ENCODE peak calls at places on chromosomes 6 and 20, in six cellular contexts. Z is foreskin keratinocyte, E is Caco-2, U is heart left ventricle, S is PC-9, O is A549. X is an unnamed sample.

GRCh38 chr20:25269833-25270170 is 21.9 kb downstream of the PYGB start:
- DNase-seq in Z (no peak), U (peak; percentile 17), S (no peak), O (no peak), E (peak; percentile 21), X (peak; percentile 49)

GRCh38 chr6:6682225-6682624 is 93.7 kb downstream of the LY86 start:
- DNase-seq in Z (no peak), S (no peak), O (no peak), E (no peak), U (no peak), X (no peak)

GRCh38 chr20:10131612-10132345 is 86.9 kb upstream of the SNAP25 start:
- DNase-seq in O (peak; percentile 78), U (peak; percentile 87), Z (peak; percentile 23), E (no peak), S (peak; percentile 15), X (peak; percentile 75)

GRCh38 chr6:166306378-166307081 is 1.7 kb downstream of the PRR18 start:
- DNase-seq in U (no peak), E (no peak), O (no peak), Z (no peak), S (no peak), X (no peak)

GRCh38 chr20:9319687-9320384 is 194.6 kb upstream of the LAMP5 start:
- DNase-seq in U (no peak), E (no peak), Z (no peak), O (no peak), S (no peak), X (no peak)

GRCh38 chr6:130846507-130846906 is 19.3 kb downstream of the SMLR1 start:
- DNase-seq in E (no peak), O (no peak), Z (no peak), U (no peak), S (no peak), X (no peak)

GRCh38 chr6:89566930-89567634 is 71.5 kb downstream of the LYRM2 start:
- DNase-seq in E (no peak), U (no peak), Z (no peak), S (no peak), O (no peak), X (no peak)

GRCh38 chr6:50850223-50850751 is 31.6 kb downstream of the TFAP2B start:
- DNase-seq in S (no peak), E (no peak), O (no peak), U (no peak), Z (peak; percentile 74), X (peak; percentile 88)

GRCh38 chr20:17654649-17655285 is 27.3 kb downstream of the RRBP1 start:
- DNase-seq in O (peak; percentile 37), U (peak; percentile 23), S (peak; percentile 7), Z (no peak), E (no peak), X (no peak)

GRCh38 chr6:157034433-157035230 is 257.5 kb downstream of the ARID1B start:
- DNase-seq in S (no peak), U (no peak), O (peak; percentile 55), Z (peak; percentile 54), E (no peak), X (no peak)

GRCh38 chr20:53622247-53623114 is 28.8 kb upstream of the ZNF217 start:
- DNase-seq in O (peak; percentile 43), S (no peak), U (no peak), Z (no peak), E (no peak), X (no peak)

GRCh38 chr6:47633141-47633540 is 65.2 kb upstream of the ADGRF4 start:
- DNase-seq in Z (peak; percentile 45), S (no peak), E (no peak), O (peak; percentile 21), U (no peak), X (no peak)

GRCh38 chr20:63745961-63746765 is 6.6 kb downstream of the SLC2A4RG start:
- DNase-seq in Z (no peak), U (peak; percentile 19), O (no peak), S (no peak), E (peak; percentile 56), X (peak; percentile 70)

GRCh38 chr6:30687659-30688431 is 1.4 kb upstream of the PPP1R18 start:
- DNase-seq in U (peak; percentile 63), Z (no peak), E (no peak), O (no peak), S (peak; percentile 38), X (peak; percentile 83)

GRCh38 chr20:47558295-47558694 is 56.6 kb downstream of the NCOA3 start:
- DNase-seq in U (no peak), E (no peak), O (no peak), Z (no peak), S (no peak), X (no peak)

DNA sequence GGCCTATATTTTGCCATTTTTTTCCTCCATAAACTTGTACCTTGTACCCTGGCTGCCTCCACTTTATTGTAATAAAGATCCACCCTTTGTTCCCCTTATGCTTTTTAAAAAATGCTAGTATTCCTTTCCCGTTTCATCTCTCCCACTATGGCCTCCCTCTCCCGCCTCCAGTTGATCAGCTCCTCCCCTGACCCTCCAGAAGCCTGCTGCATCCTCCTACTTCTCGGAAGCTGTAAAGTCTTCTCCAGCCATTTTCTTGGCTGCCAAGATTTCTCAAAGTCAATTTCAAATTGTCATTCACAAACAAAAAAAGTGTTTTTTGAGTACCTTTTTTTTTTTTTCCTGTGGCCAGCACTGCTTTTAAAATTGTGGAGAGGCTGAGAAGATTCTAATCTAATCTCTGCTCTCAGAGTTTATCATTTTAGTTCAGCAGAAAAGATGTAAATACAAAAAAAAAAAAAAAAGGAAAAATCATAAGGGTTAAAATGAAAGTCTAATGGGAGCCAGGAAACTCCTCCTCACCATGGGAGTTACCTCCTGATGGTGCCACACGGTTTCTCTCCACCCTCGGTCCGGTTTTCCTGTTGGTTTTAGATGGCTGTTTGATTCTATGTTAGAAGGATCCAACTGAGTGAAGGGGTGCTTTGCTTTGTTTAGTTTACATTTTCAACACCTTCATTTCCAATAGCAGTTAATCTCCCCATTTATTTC is 103.0 kb upstream of the KCNK16 start:
- DNase-seq in E (no peak), O (no peak), Z (no peak), U (no peak), S (no peak), X (no peak)
- H3K4me1 ChIP-seq in E (no peaks in the 10 kb centered on the region), O (no peaks in the 10 kb centered on the region), Z (peaks cover 15% of the 10 kb centered on the region), U (no peaks in the 10 kb centered on the region), S (no peaks in the 10 kb centered on the region), X (no peaks in the 10 kb centered on the region)

GRCh38 chr20:57648878-57649616 is 28.8 kb upstream of the ZBP1 start:
- DNase-seq in O (no peak), S (no peak), Z (no peak), E (peak; percentile 26), U (no peak), X (peak; percentile 12)

GRCh38 chr20:57647933-57648785 is 27.9 kb upstream of the ZBP1 start:
- DNase-seq in Z (no peak), U (no peak), E (peak; percentile 29), S (no peak), O (no peak), X (peak; percentile 43)

GRCh38 chr20:57650266-57650665 is 30.0 kb upstream of the ZBP1 start:
- DNase-seq in U (no peak), Z (no peak), S (no peak), E (peak; percentile 36), O (no peak), X (peak; percentile 33)

GRCh38 chr20:57649617-57650015 is 29.4 kb upstream of the ZBP1 start:
- DNase-seq in O (no peak), S (no peak), U (no peak), E (peak; percentile 32), Z (no peak), X (peak; percentile 40)

GRCh38 chr20:57647006-57647932 is 27.0 kb upstream of the ZBP1 start:
- DNase-seq in E (peak; percentile 37), O (no peak), S (no peak), U (no peak), Z (no peak), X (peak; percentile 56)
- H3K4me1 ChIP-seq in E (no peaks in the 10 kb centered on the region), O (no peaks in the 10 kb centered on the region), S (no peaks in the 10 kb centered on the region), U (no peaks in the 10 kb centered on the region), Z (no peaks in the 10 kb centered on the region), X (no peaks in the 10 kb centered on the region)

GRCh38 chr6:45927421-45928234 is 88.0 kb downstream of the CLIC5 start:
- DNase-seq in Z (no peak), U (no peak), O (no peak), S (no peak), E (no peak), X (no peak)

GRCh38 chr6:45928721-45929305 is 86.8 kb downstream of the CLIC5 start:
- DNase-seq in S (no peak), E (no peak), Z (no peak), O (no peak), U (no peak), X (no peak)

GRCh38 chr6:45930419-45931059 is 85.1 kb downstream of the CLIC5 start:
- DNase-seq in E (peak; percentile 69), S (peak; percentile 65), O (peak; percentile 48), U (peak; percentile 77), Z (no peak), X (peak; percentile 84)

GRCh38 chr6:45931254-45931653 is 84.4 kb downstream of the CLIC5 start:
- DNase-seq in S (no peak), O (no peak), U (no peak), Z (no peak), E (no peak), X (no peak)

DNA sequence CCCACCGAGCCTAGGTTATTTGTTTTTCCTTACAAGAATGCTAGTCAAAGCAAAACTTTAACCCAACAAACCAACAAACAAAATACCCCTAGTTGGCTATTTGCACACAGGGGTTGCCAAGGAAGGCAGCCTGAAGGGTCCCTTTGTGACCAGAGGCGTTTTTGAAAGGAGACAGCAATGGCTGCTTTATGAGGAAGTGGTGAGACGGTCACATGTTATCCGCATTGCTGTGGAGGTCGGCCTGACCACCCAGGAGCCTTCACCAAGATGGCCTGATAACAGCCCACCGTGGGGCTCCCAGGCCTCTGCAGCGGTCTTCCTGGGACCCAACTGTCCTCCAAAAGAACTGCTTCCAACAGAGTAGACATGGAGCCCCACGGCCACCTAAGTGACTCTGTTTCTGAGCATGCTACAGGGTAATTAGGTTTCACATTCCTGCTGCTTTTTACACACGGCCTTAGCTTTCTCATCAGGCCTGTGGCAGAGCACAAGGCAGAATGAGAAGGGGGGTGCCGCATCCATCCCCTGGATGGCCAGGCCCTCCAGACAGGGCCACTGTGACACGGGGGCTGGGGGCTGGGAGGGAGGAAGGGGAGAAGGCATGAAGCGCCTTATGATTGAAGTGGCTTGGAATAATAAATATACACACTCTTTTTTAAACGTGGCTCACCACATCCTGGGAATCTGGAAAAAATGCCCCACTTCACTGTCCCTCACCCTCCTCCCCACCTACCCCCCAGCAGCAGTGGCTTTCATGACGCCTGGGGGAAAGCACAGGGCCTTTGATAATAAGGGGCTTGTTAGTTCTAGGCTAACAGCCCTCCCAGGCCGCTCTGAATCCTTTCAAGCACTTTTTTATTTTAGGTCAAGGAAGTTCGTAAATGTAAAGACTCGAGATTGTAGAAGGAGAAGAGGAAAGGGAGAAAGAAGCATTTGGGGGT is 86.0 kb downstream of the CLIC5 start:
- DNase-seq in U (no peak), S (no peak), E (no peak), Z (no peak), O (no peak), X (no peak)
- H3K4me1 ChIP-seq in U (peaks cover 20% of the 10 kb centered on the region), S (no peaks in the 10 kb centered on the region), E (peaks cover 7% of the 10 kb centered on the region), Z (no peaks in the 10 kb centered on the region), O (no peaks in the 10 kb centered on the region), X (no peaks in the 10 kb centered on the region)

DNA sequence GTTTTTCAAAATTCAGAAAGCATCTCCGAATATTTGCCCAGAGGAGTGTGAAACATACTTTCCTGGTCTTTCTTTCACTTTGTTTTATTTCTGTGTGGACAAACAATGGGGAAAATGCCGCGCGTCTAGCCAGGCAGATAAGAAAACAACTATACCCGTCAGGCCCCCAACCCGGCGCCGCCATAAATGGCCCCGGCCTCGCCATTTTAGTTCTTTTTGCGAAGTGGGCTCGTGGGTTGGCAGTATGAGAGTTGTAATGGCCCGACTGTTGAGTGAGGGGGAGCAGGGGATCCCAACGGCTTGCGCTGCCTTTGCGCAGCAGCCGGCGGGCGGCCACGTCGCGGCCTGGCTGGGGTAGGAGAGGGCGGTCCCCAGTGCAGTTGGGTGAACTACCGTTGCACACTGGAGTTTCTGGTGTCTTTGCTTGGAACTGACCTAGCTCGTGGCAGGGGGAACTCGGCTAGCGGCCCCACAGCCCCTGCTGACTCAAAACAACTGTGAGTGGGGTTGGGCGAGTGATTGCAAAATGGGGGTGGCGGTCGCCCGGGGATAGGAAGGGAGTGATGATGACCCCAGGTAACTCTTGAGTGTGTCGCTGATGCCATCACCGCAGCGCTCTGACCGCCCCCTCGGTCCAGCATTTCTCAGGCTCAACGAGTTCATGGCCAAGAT is 7.3 kb downstream of the HSPA1B start:
- DNase-seq in S (no peak), U (peak; percentile 78), O (peak; percentile 79), Z (no peak), E (peak; percentile 70), X (peak; percentile 91)
- H3K4me1 ChIP-seq in S (peaks cover 38% of the 10 kb centered on the region), U (peaks cover 31% of the 10 kb centered on the region), O (peaks cover 31% of the 10 kb centered on the region), Z (peaks cover 15% of the 10 kb centered on the region), E (peaks cover 13% of the 10 kb centered on the region), X (peaks cover 17% of the 10 kb centered on the region)

X was measured in kidney.